ENCODE peak calls at places on chromosomes 6 and 20, in seven cellular contexts. S is stomach, U is A549, C is tibial nerve, M is ovary, P is upper lobe of left lung, Y is H1. F is an unnamed sample.
A peak's percentile ranks its signal among the peaks of the same experiment; 100 is the strongest.

GRCh38 chr6:84094050-84094435 is 60.5 kb downstream of the MRAP2 start:
- DNase-seq in S (no peak), U (no peak), C (no peak), M (no peak), P (no peak), Y (no peak), F (no peak)

GRCh38 chr6:11810039-11810541 is 31.5 kb upstream of the ADTRP start:
- DNase-seq in S (peak; percentile 91), U (peak; percentile 90), C (peak; percentile 73), M (peak; percentile 91), P (peak; percentile 80), Y (no peak), F (peak; percentile 85)

GRCh38 chr20:7410150-7410549 is 530.1 kb downstream of the HAO1 start:
- DNase-seq in S (no peak), U (no peak), C (no peak), M (no peak), P (no peak), Y (no peak), F (no peak)

GRCh38 chr20:6566821-6567220 is 200.7 kb upstream of the BMP2 start:
- DNase-seq in S (no peak), U (no peak), C (no peak), M (no peak), P (no peak), Y (no peak), F (no peak)

GRCh38 chr6:161727063-161727462 is 453.2 kb upstream of the AGPAT4 start:
- DNase-seq in S (no peak), U (no peak), C (no peak), M (no peak), P (no peak), Y (peak; percentile 50), F (no peak)

GRCh38 chr6:109372070-109372585 is 10.1 kb downstream of the CD164 start:
- DNase-seq in S (no peak), U (no peak), C (no peak), M (no peak), P (no peak), Y (no peak), F (no peak)

GRCh38 chr6:119259027-119259426 is 90.5 kb downstream of the MAN1A1 start:
- DNase-seq in S (no peak), U (no peak), C (no peak), M (no peak), P (no peak), Y (no peak), F (no peak)

GRCh38 chr6:159978291-159979135 is 9.6 kb downstream of the IGF2R start:
- DNase-seq in S (no peak), U (no peak), C (no peak), M (no peak), P (peak; percentile 47), Y (no peak), F (peak; percentile 48)

GRCh38 chr6:154830771-154831170 is 97.6 kb downstream of the SCAF8 start:
- DNase-seq in S (no peak), U (no peak), C (no peak), M (no peak), P (no peak), Y (no peak), F (no peak)

GRCh38 chr20:555933-556332 is 12.3 kb upstream of the CSNK2A1 start:
- DNase-seq in S (no peak), U (no peak), C (no peak), M (no peak), P (no peak), Y (no peak), F (no peak)

GRCh38 chr6:130377371-130377770 is 11.6 kb downstream of the TMEM200A start:
- DNase-seq in S (no peak), U (no peak), C (no peak), M (no peak), P (no peak), Y (no peak), F (no peak)

GRCh38 chr20:36092424-36093024 is 62.0 kb upstream of the EPB41L1 start:
- DNase-seq in S (peak; percentile 53), U (peak; percentile 34), C (no peak), M (peak; percentile 18), P (no peak), Y (peak; percentile 61), F (no peak)

GRCh38 chr6:141254336-141254735 is 878.4 kb upstream of the GJE1 start:
- DNase-seq in S (no peak), U (no peak), C (no peak), M (no peak), P (no peak), Y (no peak), F (no peak)

GRCh38 chr6:12545837-12546658 is 170.5 kb upstream of the PHACTR1 start:
- DNase-seq in S (no peak), U (peak; percentile 48), C (no peak), M (no peak), P (no peak), Y (no peak), F (no peak)

GRCh38 chr20:59723108-59723500 is 118.8 kb downstream of the PHACTR3 start:
- DNase-seq in S (no peak), U (no peak), C (peak; percentile 11), M (no peak), P (no peak), Y (no peak), F (no peak)

GRCh38 chr20:2637246-2637645 is 15.2 kb upstream of the NOP56 start:
- DNase-seq in S (no peak), U (no peak), C (no peak), M (no peak), P (no peak), Y (no peak), F (no peak)
- H3K4me1 ChIP-seq in S (peaks cover 6% of the 10 kb centered on the region), U (peaks cover 6% of the 10 kb centered on the region), C (no peaks in the 10 kb centered on the region), M (no peaks in the 10 kb centered on the region), P (no peaks in the 10 kb centered on the region), Y (no peaks in the 10 kb centered on the region), F (no peaks in the 10 kb centered on the region)

DNA sequence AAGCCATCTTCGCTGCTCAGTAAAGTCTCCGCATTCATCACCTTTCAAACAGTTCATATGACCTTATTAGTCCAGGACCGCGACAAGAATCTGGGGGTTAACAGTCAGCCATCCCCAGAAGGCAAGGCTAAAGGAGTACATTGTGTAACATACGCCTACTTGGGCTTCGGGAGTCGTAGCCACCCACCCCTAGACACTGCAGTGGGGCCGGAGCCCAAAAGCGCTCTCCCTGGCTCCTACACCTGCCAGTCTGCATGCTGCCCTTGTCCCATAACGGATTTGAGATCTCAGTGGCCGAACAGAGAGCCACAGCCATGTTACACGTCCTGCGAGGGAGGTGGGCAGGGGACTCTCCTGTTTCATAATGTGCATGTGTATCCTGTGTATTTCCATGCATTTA is 1405.5 kb downstream of the GRIK2 start:
- DNase-seq in S (no peak), U (no peak), C (no peak), M (no peak), P (no peak), Y (no peak), F (no peak)
- TF ChIP-seq EP300 in S (no peak), U (no peak), C (no peak), M (no peak), P (no peak), Y (no peak), F (no peak)

GRCh38 chr6:24194968-24195700 is 69.1 kb downstream of the NRSN1 start:
- DNase-seq in S (no peak), U (no peak), C (no peak), M (no peak), P (no peak), Y (no peak), F (no peak)

GRCh38 chr6:24196198-24196597 is 70.2 kb downstream of the NRSN1 start:
- DNase-seq in S (no peak), U (no peak), C (no peak), M (no peak), P (no peak), Y (no peak), F (no peak)

GRCh38 chr6:24193364-24193763 is 67.3 kb downstream of the NRSN1 start:
- DNase-seq in S (no peak), U (no peak), C (no peak), M (no peak), P (no peak), Y (no peak), F (no peak)

GRCh38 chr6:24197892-24198291 is 71.9 kb downstream of the NRSN1 start:
- DNase-seq in S (no peak), U (no peak), C (no peak), M (no peak), P (no peak), Y (no peak), F (no peak)
- H3K4me1 ChIP-seq in S (no peaks in the 10 kb centered on the region), U (no peaks in the 10 kb centered on the region), C (no peaks in the 10 kb centered on the region), M (no peaks in the 10 kb centered on the region), P (no peaks in the 10 kb centered on the region), Y (no peaks in the 10 kb centered on the region), F (no peaks in the 10 kb centered on the region)

GRCh38 chr6:10451828-10452509 is 37.1 kb upstream of the TFAP2A start:
- DNase-seq in S (no peak), U (peak; percentile 98), C (no peak), M (no peak), P (peak; percentile 91), Y (no peak), F (no peak)
- TF ChIP-seq EP300 in S (no peak), U (peak; percentile 82), C (no peak), M (no peak), P (no peak), Y (no peak), F (no peak)

DNA sequence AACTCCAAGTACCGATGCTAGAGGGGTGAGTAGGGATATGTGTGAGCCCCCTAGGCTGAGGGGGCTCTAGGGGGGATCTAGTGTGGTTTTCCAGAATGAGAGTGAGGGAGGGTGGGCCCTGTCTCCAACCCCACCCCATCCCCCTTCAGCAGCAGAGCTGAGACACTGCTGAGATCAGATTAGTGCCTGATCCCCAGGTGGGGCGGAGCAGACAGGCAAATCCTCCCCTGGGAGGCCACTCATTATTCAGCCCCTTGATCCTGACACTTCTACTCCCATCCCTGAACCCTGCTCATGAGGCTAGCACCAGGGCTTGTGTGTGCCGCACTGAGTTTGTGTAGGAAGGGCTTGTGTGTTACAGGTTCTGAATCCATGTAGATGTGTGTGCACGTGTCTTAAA is 42.5 kb downstream of the SPDEF start:
- DNase-seq in S (no peak), U (no peak), C (no peak), M (no peak), P (no peak), Y (no peak), F (peak; percentile 40)
- H3K4me1 ChIP-seq in S (peaks cover 8% of the 10 kb centered on the region), U (no peaks in the 10 kb centered on the region), C (peaks cover 10% of the 10 kb centered on the region), M (peaks cover 5% of the 10 kb centered on the region), P (no peaks in the 10 kb centered on the region), Y (peaks cover 3% of the 10 kb centered on the region), F (no peaks in the 10 kb centered on the region)